ENCODE peak calls at places on chromosomes 1 and 21, in six cellular contexts. A is bronchial epithelial cell, R is heart right ventricle, H is colonic mucosa, S is foreskin fibroblast, T is Calu3. N is an unnamed sample.
A peak's percentile ranks its signal among the peaks of the same experiment; 100 is the strongest.

GRCh38 chr1:92485374-92486250 is 1.1 kb downstream of the GFI1 start:
- DNase-seq in H (peak; percentile 70), A (no peak), S (no peak), R (peak; percentile 24), T (peak; percentile 84), N (no peak)

GRCh38 chr1:187146388-187146787 is 317.6 kb downstream of the PLA2G4A start:
- DNase-seq in R (no peak), S (no peak), T (no peak), H (no peak), A (no peak), N (no peak)

GRCh38 chr1:244050835-244051444 is at the start of gene ZBTB18:
- DNase-seq in R (no peak), H (no peak), T (no peak), S (peak; percentile 36), A (no peak), N (peak; percentile 23)

GRCh38 chr1:37932759-37933158 is 14.1 kb downstream of the INPP5B start:
- DNase-seq in T (no peak), S (peak; percentile 59), A (peak; percentile 93), H (no peak), R (no peak), N (no peak)

GRCh38 chr1:110582378-110582777 is 23.8 kb downstream of the KCNA2 start:
- DNase-seq in A (no peak), S (no peak), R (no peak), T (no peak), H (no peak), N (no peak)

GRCh38 chr1:198155253-198155652 is 1.5 kb upstream of the NEK7 start:
- DNase-seq in R (no peak), S (peak; percentile 60), A (peak; percentile 48), H (no peak), T (peak; percentile 58), N (peak; percentile 71)

GRCh38 chr1:11523261-11523660 is 44.3 kb downstream of the DISP3 start:
- DNase-seq in S (no peak), R (no peak), T (no peak), A (no peak), H (no peak), N (no peak)

GRCh38 chr1:160400646-160401486 is 502 bp downstream of the VANGL2 start:
- DNase-seq in H (peak; percentile 35), T (no peak), R (peak; percentile 19), S (no peak), A (no peak), N (no peak)

GRCh38 chr1:54355931-54356679 is 50.1 kb downstream of the SSBP3 start:
- DNase-seq in T (no peak), H (peak; percentile 71), R (no peak), S (no peak), A (no peak), N (no peak)

GRCh38 chr21:28872218-28872617 is 120.5 kb downstream of the LTN1 start:
- DNase-seq in R (no peak), A (peak; percentile 86), T (no peak), S (no peak), H (no peak), N (no peak)

GRCh38 chr1:15426492-15427279 is 11.6 kb upstream of the CTRC start:
- DNase-seq in R (peak; percentile 26), A (peak; percentile 29), S (no peak), T (no peak), H (peak; percentile 81), N (no peak)

GRCh38 chr1:41795205-41795762 is 123.4 kb downstream of the HIVEP3 start:
- DNase-seq in S (no peak), T (peak; percentile 16), R (no peak), A (peak; percentile 62), H (no peak), N (no peak)
- TF ChIP-seq CTCF in S (peak; percentile 54), T (peak; percentile 42), R (peak; percentile 40), A (peak; percentile 35), H (no peak), N (peak; percentile 43)

GRCh38 chr1:13703558-13704485 is 3.8 kb downstream of the PRDM2 start:
- DNase-seq in A (no peak), T (no peak), R (no peak), S (no peak), H (no peak), N (no peak)
- TF ChIP-seq CTCF in A (no peak), T (no peak), R (no peak), S (no peak), H (no peak), N (no peak)

GRCh38 chr1:93681095-93681548 is 515 bp downstream of the BCAR3 start:
- DNase-seq in S (no peak), R (peak; percentile 44), A (no peak), T (no peak), H (no peak), N (no peak)
- TF ChIP-seq CTCF in S (no peak), R (no peak), A (no peak), T (no peak), H (no peak), N (no peak)

GRCh38 chr1:229454056-229454455 is 20.2 kb upstream of the ACTA1 start:
- DNase-seq in H (no peak), S (no peak), A (no peak), T (no peak), R (no peak), N (no peak)

GRCh38 chr1:229448845-229449244 is 15.0 kb upstream of the ACTA1 start:
- DNase-seq in T (no peak), H (no peak), R (no peak), S (no peak), A (no peak), N (no peak)

GRCh38 chr1:229456016-229456415 is 22.1 kb upstream of the ACTA1 start:
- DNase-seq in T (no peak), H (no peak), A (peak; percentile 6), R (no peak), S (no peak), N (no peak)

GRCh38 chr1:229457436-229457835 is 23.5 kb upstream of the ACTA1 start:
- DNase-seq in A (no peak), H (no peak), T (no peak), R (no peak), S (no peak), N (no peak)

DNA sequence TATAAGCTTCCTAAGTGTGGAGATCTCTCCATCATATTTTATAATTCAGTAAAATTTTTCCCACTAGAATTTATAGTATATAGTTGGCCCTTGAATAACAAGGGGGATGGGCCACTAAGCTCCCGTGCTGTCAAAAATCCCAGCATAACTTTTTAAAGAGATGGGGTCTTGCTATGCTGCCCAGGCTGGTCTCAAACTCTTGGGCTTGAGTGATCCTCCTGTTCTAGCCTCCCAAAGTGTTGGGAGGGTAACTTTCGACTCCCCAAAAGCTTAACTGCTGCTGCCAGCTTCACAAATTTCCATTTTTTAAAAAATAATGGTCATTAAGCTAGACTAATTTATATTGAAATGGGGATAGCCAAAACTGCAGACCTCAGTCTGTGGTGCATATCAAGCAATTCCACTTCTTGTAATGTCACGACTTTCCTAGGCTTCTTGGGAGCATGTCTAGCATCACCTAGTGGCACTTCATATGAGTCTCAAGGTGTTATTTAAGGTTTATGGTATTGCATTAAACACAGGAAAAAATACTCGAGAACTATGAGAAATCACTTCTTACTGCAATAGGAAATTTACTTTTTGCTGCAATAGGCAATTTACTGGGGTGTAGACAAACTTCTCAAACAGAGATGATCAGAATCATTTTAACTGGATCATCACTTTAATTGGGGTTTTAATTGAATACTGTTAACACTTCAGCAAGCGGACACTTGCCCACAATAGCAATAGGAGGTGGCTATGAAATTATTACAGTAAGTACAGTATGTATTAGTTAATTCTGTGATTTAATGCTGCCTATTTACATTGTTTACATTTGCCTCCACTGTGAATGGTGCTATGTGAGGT is 19.3 kb upstream of the ACTA1 start:
- DNase-seq in S (no peak), R (no peak), H (no peak), T (no peak), A (peak; percentile 50), N (no peak)
- TF ChIP-seq CTCF in S (peak; percentile 43), R (peak; percentile 47), H (no peak), T (no peak), A (peak; percentile 51), N (peak; percentile 59)

GRCh38 chr1:16900771-16901170 is 5.0 kb downstream of the RNU1-2 start:
- DNase-seq in T (no peak), A (no peak), R (no peak), H (no peak), S (no peak), N (no peak)
- TF ChIP-seq CTCF in T (no peak), A (peak; percentile 18), R (no peak), H (no peak), S (peak; percentile 36), N (peak; percentile 46)

GRCh38 chr21:43810505-43811261 is 21.3 kb downstream of the RRP1 start:
- DNase-seq in R (peak; percentile 89), H (peak; percentile 96), S (peak; percentile 46), T (peak; percentile 92), A (peak; percentile 40), N (no peak)
- TF ChIP-seq CTCF in R (peak; percentile 97), H (peak; percentile 95), S (peak; percentile 98), T (peak; percentile 90), A (peak; percentile 93), N (peak; percentile 96)

GRCh38 chr1:152047954-152048640 is 11.3 kb upstream of the S100A11 start:
- DNase-seq in S (peak; percentile 99), A (peak; percentile 96), H (peak; percentile 92), R (peak; percentile 86), T (peak; percentile 98), N (peak; percentile 98)
- TF ChIP-seq CTCF in S (peak; percentile 56), A (peak; percentile 24), H (peak; percentile 39), R (peak; percentile 62), T (no peak), N (peak; percentile 90)

GRCh38 chr1:107477233-107477632 is 336.4 kb downstream of the NTNG1 start:
- DNase-seq in S (no peak), A (no peak), H (peak; percentile 28), R (no peak), T (no peak), N (no peak)
- TF ChIP-seq CTCF in S (no peak), A (peak; percentile 28), H (no peak), R (no peak), T (no peak), N (no peak)